ENCODE peak calls at places on chromosome 11, in five cellular contexts. One of them, this sample, is unnamed.

GRCh38 chr11:101127699-101128570 is 1.7 kb downstream of the PGR start:
- ATAC-seq in PC-3: no peak
- ATAC-seq in Panc1: no peak
- ATAC-seq in foreskin keratinocyte: peak; percentile 37
- ATAC-seq in lower lobe of right lung: peak; percentile 48
- ATAC-seq in this sample: peak; percentile 26

GRCh38 chr11:15396778-15397177 is 282.1 kb downstream of the INSC start:
- ATAC-seq in PC-3: no peak
- ATAC-seq in Panc1: no peak
- ATAC-seq in foreskin keratinocyte: no peak
- ATAC-seq in lower lobe of right lung: no peak
- ATAC-seq in this sample: no peak

GRCh38 chr11:117888140-117888561 is 11.7 kb upstream of the FXYD6 start:
- ATAC-seq in PC-3: no peak
- ATAC-seq in Panc1: no peak
- ATAC-seq in foreskin keratinocyte: no peak
- ATAC-seq in lower lobe of right lung: peak; percentile 78
- ATAC-seq in this sample: no peak

GRCh38 chr11:9606799-9607510 is 33.5 kb downstream of the WEE1 start:
- ATAC-seq in PC-3: peak; percentile 37
- ATAC-seq in Panc1: peak; percentile 79
- ATAC-seq in foreskin keratinocyte: no peak
- ATAC-seq in lower lobe of right lung: peak; percentile 7
- ATAC-seq in this sample: no peak

GRCh38 chr11:73019996-73020395 is 122.1 kb downstream of the FCHSD2 start:
- ATAC-seq in PC-3: no peak
- ATAC-seq in Panc1: no peak
- ATAC-seq in foreskin keratinocyte: no peak
- ATAC-seq in lower lobe of right lung: no peak
- ATAC-seq in this sample: no peak

GRCh38 chr11:76235233-76236091 is 29.2 kb upstream of the WNT11 start:
- ATAC-seq in PC-3: peak; percentile 77
- ATAC-seq in Panc1: peak; percentile 86
- ATAC-seq in foreskin keratinocyte: peak; percentile 80
- ATAC-seq in lower lobe of right lung: peak; percentile 91
- ATAC-seq in this sample: peak; percentile 86

GRCh38 chr11:32919338-32919737 is 26.7 kb downstream of the QSER1 start:
- ATAC-seq in PC-3: no peak
- ATAC-seq in Panc1: no peak
- ATAC-seq in foreskin keratinocyte: no peak
- ATAC-seq in lower lobe of right lung: no peak
- ATAC-seq in this sample: no peak

GRCh38 chr11:11769782-11770181 is 72.0 kb upstream of the USP47 start:
- ATAC-seq in PC-3: no peak
- ATAC-seq in Panc1: no peak
- ATAC-seq in foreskin keratinocyte: no peak
- ATAC-seq in lower lobe of right lung: no peak
- ATAC-seq in this sample: no peak

GRCh38 chr11:69370984-69371709 is 77.2 kb downstream of the MYEOV start:
- ATAC-seq in PC-3: no peak
- ATAC-seq in Panc1: no peak
- ATAC-seq in foreskin keratinocyte: no peak
- ATAC-seq in lower lobe of right lung: no peak
- ATAC-seq in this sample: no peak

GRCh38 chr11:69369945-69370344 is 76.0 kb downstream of the MYEOV start:
- ATAC-seq in PC-3: no peak
- ATAC-seq in Panc1: no peak
- ATAC-seq in foreskin keratinocyte: no peak
- ATAC-seq in lower lobe of right lung: no peak
- ATAC-seq in this sample: no peak

GRCh38 chr11:69372589-69373250 is 78.8 kb downstream of the MYEOV start:
- ATAC-seq in PC-3: no peak
- ATAC-seq in Panc1: no peak
- ATAC-seq in foreskin keratinocyte: no peak
- ATAC-seq in lower lobe of right lung: no peak
- ATAC-seq in this sample: no peak

GRCh38 chr11:69373251-69373635 is 79.3 kb downstream of the MYEOV start:
- ATAC-seq in PC-3: no peak
- ATAC-seq in Panc1: no peak
- ATAC-seq in foreskin keratinocyte: no peak
- ATAC-seq in lower lobe of right lung: no peak
- ATAC-seq in this sample: no peak

GRCh38 chr11:69371731-69372588 is 78.0 kb downstream of the MYEOV start:
- ATAC-seq in PC-3: no peak
- ATAC-seq in Panc1: no peak
- ATAC-seq in foreskin keratinocyte: no peak
- ATAC-seq in lower lobe of right lung: no peak
- ATAC-seq in this sample: no peak
- H3K27me3 ChIP-seq in PC-3: no peaks in the 10 kb centered on the region
- H3K27me3 ChIP-seq in Panc1: no peaks in the 10 kb centered on the region
- H3K27me3 ChIP-seq in foreskin keratinocyte: no peaks in the 10 kb centered on the region
- H3K27me3 ChIP-seq in lower lobe of right lung: no peaks in the 10 kb centered on the region
- H3K27me3 ChIP-seq in this sample: peaks cover 26% of the 10 kb centered on the region

GRCh38 chr11:92226331-92227232 is 2.0 kb downstream of the FAT3 start:
- ATAC-seq in PC-3: no peak
- ATAC-seq in Panc1: peak; percentile 46
- ATAC-seq in foreskin keratinocyte: peak; percentile 29
- ATAC-seq in lower lobe of right lung: peak; percentile 4
- ATAC-seq in this sample: no peak
- H3K27me3 ChIP-seq in PC-3: peaks cover 47% of the 10 kb centered on the region
- H3K27me3 ChIP-seq in Panc1: peaks cover 36% of the 10 kb centered on the region
- H3K27me3 ChIP-seq in foreskin keratinocyte: peaks cover 94% of the 10 kb centered on the region
- H3K27me3 ChIP-seq in lower lobe of right lung: peaks cover 57% of the 10 kb centered on the region
- H3K27me3 ChIP-seq in this sample: peaks cover 82% of the 10 kb centered on the region

GRCh38 chr11:96337541-96338530 is 5.2 kb downstream of the MAML2 start:
- ATAC-seq in PC-3: no peak
- ATAC-seq in Panc1: no peak
- ATAC-seq in foreskin keratinocyte: no peak
- ATAC-seq in lower lobe of right lung: peak; percentile 22
- ATAC-seq in this sample: no peak

GRCh38 chr11:96338910-96339703 is 3.9 kb downstream of the MAML2 start:
- ATAC-seq in PC-3: peak; percentile 9
- ATAC-seq in Panc1: no peak
- ATAC-seq in foreskin keratinocyte: peak; percentile 42
- ATAC-seq in lower lobe of right lung: peak; percentile 51
- ATAC-seq in this sample: no peak

GRCh38 chr11:96341237-96342130 is 1.5 kb downstream of the MAML2 start:
- ATAC-seq in PC-3: peak; percentile 31
- ATAC-seq in Panc1: peak; percentile 60
- ATAC-seq in foreskin keratinocyte: peak; percentile 42
- ATAC-seq in lower lobe of right lung: peak; percentile 82
- ATAC-seq in this sample: peak; percentile 36

GRCh38 chr11:96340555-96340885 is 2.5 kb downstream of the MAML2 start:
- ATAC-seq in PC-3: no peak
- ATAC-seq in Panc1: no peak
- ATAC-seq in foreskin keratinocyte: no peak
- ATAC-seq in lower lobe of right lung: no peak
- ATAC-seq in this sample: no peak

DNA sequence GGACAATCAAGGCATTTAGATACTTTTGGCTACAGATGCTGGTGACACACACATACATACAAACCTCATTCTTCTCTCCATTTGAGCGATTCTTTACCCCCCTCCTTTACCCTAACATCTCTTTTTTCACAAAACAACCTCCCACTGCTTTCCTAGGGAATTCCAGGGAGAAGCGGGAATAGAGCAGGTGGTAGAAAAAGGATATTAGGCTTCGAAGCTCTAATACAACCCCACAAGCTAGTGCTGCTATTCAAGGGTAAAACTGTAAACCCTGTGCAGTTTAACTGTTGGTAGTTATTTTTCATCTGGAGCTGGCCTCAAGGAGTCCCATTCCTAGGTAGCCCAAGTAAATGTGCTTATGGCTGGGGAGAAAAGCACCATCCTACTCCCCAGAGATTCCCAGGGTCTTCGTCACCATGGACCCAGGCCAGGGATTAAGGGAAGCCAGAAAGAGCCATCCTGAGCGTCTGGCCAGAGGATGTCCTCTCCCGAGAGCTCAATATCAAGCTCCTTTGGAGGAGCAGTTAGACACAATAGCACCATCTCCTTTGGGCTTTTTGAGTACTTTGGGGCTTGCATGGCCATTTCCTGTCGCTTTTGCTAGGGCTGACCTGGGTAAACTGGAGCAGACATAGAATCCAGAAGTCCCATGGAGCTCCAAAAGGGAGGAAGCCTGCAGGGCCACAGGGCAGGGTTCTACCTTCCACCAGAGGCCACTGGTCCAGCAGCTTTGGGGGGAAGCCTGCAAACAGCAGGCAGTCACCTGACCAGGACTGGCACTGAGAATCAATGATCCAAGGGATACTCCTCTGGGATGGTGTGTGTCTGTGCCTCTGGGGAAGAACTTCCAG is 3.1 kb downstream of the MAML2 start:
- ATAC-seq in PC-3: no peak
- ATAC-seq in Panc1: no peak
- ATAC-seq in foreskin keratinocyte: no peak
- ATAC-seq in lower lobe of right lung: no peak
- ATAC-seq in this sample: no peak
- H3K27me3 ChIP-seq in PC-3: no peaks in the 10 kb centered on the region
- H3K27me3 ChIP-seq in Panc1: no peaks in the 10 kb centered on the region
- H3K27me3 ChIP-seq in foreskin keratinocyte: no peaks in the 10 kb centered on the region
- H3K27me3 ChIP-seq in lower lobe of right lung: no peaks in the 10 kb centered on the region
- H3K27me3 ChIP-seq in this sample: no peaks in the 10 kb centered on the region

GRCh38 chr11:27468209-27468608 is 4.4 kb downstream of the LGR4 start:
- ATAC-seq in PC-3: peak; percentile 26
- ATAC-seq in Panc1: no peak
- ATAC-seq in foreskin keratinocyte: peak; percentile 54
- ATAC-seq in lower lobe of right lung: peak; percentile 9
- ATAC-seq in this sample: peak; percentile 16

GRCh38 chr11:27470166-27470565 is 2.4 kb downstream of the LGR4 start:
- ATAC-seq in PC-3: no peak
- ATAC-seq in Panc1: no peak
- ATAC-seq in foreskin keratinocyte: no peak
- ATAC-seq in lower lobe of right lung: no peak
- ATAC-seq in this sample: no peak

GRCh38 chr11:27469333-27469680 is 3.3 kb downstream of the LGR4 start:
- ATAC-seq in PC-3: no peak
- ATAC-seq in Panc1: no peak
- ATAC-seq in foreskin keratinocyte: no peak
- ATAC-seq in lower lobe of right lung: no peak
- ATAC-seq in this sample: no peak

GRCh38 chr11:27467181-27467913 is 5.2 kb downstream of the LGR4 start:
- ATAC-seq in PC-3: no peak
- ATAC-seq in Panc1: no peak
- ATAC-seq in foreskin keratinocyte: no peak
- ATAC-seq in lower lobe of right lung: no peak
- ATAC-seq in this sample: no peak

DNA sequence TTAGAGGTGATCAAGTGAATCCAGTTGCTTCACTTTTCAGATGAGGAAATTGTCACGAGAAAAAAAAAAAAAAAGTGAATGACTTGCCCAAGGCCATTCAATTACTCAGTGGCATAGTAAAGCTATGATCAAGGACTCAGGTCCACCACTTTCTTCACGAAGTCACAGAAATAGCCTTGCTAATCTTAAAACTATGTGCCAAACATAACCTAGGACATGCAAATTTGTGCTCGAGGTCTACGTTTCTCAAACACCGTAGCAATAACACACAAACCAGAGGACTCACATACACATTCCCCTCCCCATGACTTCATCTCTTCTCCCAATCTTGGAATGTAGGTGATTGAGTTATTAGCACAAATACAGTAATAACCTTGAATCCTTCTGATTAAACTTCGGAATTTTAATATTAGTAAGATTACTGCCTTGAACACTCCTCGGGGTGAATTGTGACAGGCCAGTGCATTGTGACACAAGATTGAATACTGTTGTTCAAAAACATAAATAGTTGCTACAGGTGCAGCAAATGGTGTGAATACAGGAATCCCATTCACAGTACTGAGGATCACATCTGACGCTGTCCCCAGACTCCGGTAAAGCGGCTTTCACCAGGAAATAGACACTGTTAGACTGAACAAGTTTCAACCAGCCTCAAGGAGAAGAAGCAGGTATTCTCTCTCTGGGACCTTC is 3.8 kb downstream of the LGR4 start:
- ATAC-seq in PC-3: peak; percentile 1
- ATAC-seq in Panc1: no peak
- ATAC-seq in foreskin keratinocyte: peak; percentile 54
- ATAC-seq in lower lobe of right lung: no peak
- ATAC-seq in this sample: no peak
- H3K27me3 ChIP-seq in PC-3: no peaks in the 10 kb centered on the region
- H3K27me3 ChIP-seq in Panc1: no peaks in the 10 kb centered on the region
- H3K27me3 ChIP-seq in foreskin keratinocyte: no peaks in the 10 kb centered on the region
- H3K27me3 ChIP-seq in lower lobe of right lung: peaks cover 13% of the 10 kb centered on the region
- H3K27me3 ChIP-seq in this sample: no peaks in the 10 kb centered on the region